ENCODE peak calls at places on chromosomes 7 and 10, in four cellular contexts. One of them, this sample, is unnamed.

GRCh38 chr10:34031410-34031809 is 696.9 kb upstream of the NRP1 start:
- DNase-seq in NCI-H774: no peak
- DNase-seq in T-helper 9 cell: no peak
- DNase-seq in C1 segment of cervical spinal cord: no peak
- DNase-seq in this sample: no peak

GRCh38 chr10:70648427-70648826 is 23.9 kb upstream of the ADAMTS14 start:
- DNase-seq in NCI-H774: no peak
- DNase-seq in T-helper 9 cell: no peak
- DNase-seq in C1 segment of cervical spinal cord: no peak
- DNase-seq in this sample: no peak

GRCh38 chr7:17147409-17147808 is 151.0 kb upstream of the AHR start:
- DNase-seq in NCI-H774: no peak
- DNase-seq in T-helper 9 cell: no peak
- DNase-seq in C1 segment of cervical spinal cord: no peak
- DNase-seq in this sample: no peak

GRCh38 chr10:13977861-13978843 is 352.6 kb downstream of the FRMD4A start:
- DNase-seq in NCI-H774: no peak
- DNase-seq in T-helper 9 cell: no peak
- DNase-seq in C1 segment of cervical spinal cord: no peak
- DNase-seq in this sample: no peak

GRCh38 chr10:98384531-98385133 is 30.4 kb downstream of the PYROXD2 start:
- DNase-seq in NCI-H774: no peak
- DNase-seq in T-helper 9 cell: no peak
- DNase-seq in C1 segment of cervical spinal cord: no peak
- DNase-seq in this sample: no peak

GRCh38 chr7:151060416-151061234 is 1.2 kb downstream of the SLC4A2 start:
- DNase-seq in NCI-H774: no peak
- DNase-seq in T-helper 9 cell: no peak
- DNase-seq in C1 segment of cervical spinal cord: peak
- DNase-seq in this sample: no peak

GRCh38 chr7:35384761-35385700 is 131.1 kb upstream of the TBX20 start:
- DNase-seq in NCI-H774: no peak
- DNase-seq in T-helper 9 cell: no peak
- DNase-seq in C1 segment of cervical spinal cord: no peak
- DNase-seq in this sample: no peak

GRCh38 chr10:75408911-75409885 is 7.6 kb upstream of the ZNF503 start:
- DNase-seq in NCI-H774: peak
- DNase-seq in T-helper 9 cell: no peak
- DNase-seq in C1 segment of cervical spinal cord: peak
- DNase-seq in this sample: no peak

GRCh38 chr10:29646238-29646902 is 11.6 kb upstream of the SVIL start:
- DNase-seq in NCI-H774: no peak
- DNase-seq in T-helper 9 cell: no peak
- DNase-seq in C1 segment of cervical spinal cord: no peak
- DNase-seq in this sample: no peak

GRCh38 chr7:31100445-31100844 is 48.3 kb downstream of the ADCYAP1R1 start:
- DNase-seq in NCI-H774: no peak
- DNase-seq in T-helper 9 cell: no peak
- DNase-seq in C1 segment of cervical spinal cord: no peak
- DNase-seq in this sample: no peak

GRCh38 chr7:27377988-27378387 is 135.4 kb downstream of the EVX1 start:
- DNase-seq in NCI-H774: no peak
- DNase-seq in T-helper 9 cell: no peak
- DNase-seq in C1 segment of cervical spinal cord: no peak
- DNase-seq in this sample: no peak

GRCh38 chr7:73909051-73909941 is 48.3 kb downstream of the TMEM270 start:
- DNase-seq in NCI-H774: no peak
- DNase-seq in T-helper 9 cell: no peak
- DNase-seq in C1 segment of cervical spinal cord: peak
- DNase-seq in this sample: no peak